ENCODE peak calls at places on chromosome 1, in eight cellular contexts. C is K562, P is tibial nerve, Z is spleen, U is adrenal gland, O is gastrocnemius medialis, Q is GM12891, B is testis. G is an unnamed sample.

GRCh38 chr1:61568460-61569211 is 156.3 kb downstream of the TM2D1 start:
- DNase-seq in B (no peak), Z (no peak), C (no peak), U (no peak), O (no peak), Q (no peak), P (no peak), G (no peak)

GRCh38 chr1:201593200-201593828 is 54.4 kb downstream of the NAV1 start:
- DNase-seq in U (peak; percentile 46), B (peak; percentile 40), O (peak; percentile 35), C (no peak), P (peak; percentile 62), Q (no peak), Z (peak; percentile 59), G (no peak)

GRCh38 chr1:78114034-78114956 is 68.5 kb downstream of the GIPC2 start:
- DNase-seq in O (peak; percentile 19), U (peak; percentile 63), C (peak; percentile 83), Q (peak; percentile 20), Z (no peak), B (peak; percentile 69), P (no peak), G (peak; percentile 83)

GRCh38 chr1:68571499-68571898 is 74.6 kb upstream of the DEPDC1 start:
- DNase-seq in Z (no peak), Q (no peak), O (no peak), U (no peak), B (no peak), P (no peak), C (no peak), G (no peak)

GRCh38 chr1:165481820-165482532 is 37.0 kb upstream of the RXRG start:
- DNase-seq in Q (no peak), U (peak; percentile 24), C (peak; percentile 21), Z (no peak), B (peak; percentile 41), P (no peak), O (no peak), G (no peak)

GRCh38 chr1:67987046-67987799 is 63.2 kb downstream of the DIRAS3 start:
- DNase-seq in Q (no peak), U (peak; percentile 43), B (no peak), Z (no peak), O (no peak), C (no peak), P (no peak), G (no peak)

GRCh38 chr1:228085287-228085926 is 2.9 kb downstream of the ARF1 start:
- DNase-seq in P (no peak), B (no peak), Z (peak; percentile 66), U (no peak), Q (no peak), O (no peak), C (peak; percentile 94), G (peak; percentile 78)

GRCh38 chr1:35886606-35887431 is 3.8 kb downstream of the AGO1 start:
- DNase-seq in B (no peak), P (no peak), C (peak; percentile 91), Z (no peak), U (no peak), O (no peak), Q (peak; percentile 29), G (peak; percentile 19)

GRCh38 chr1:93591833-93592635 is 89.6 kb downstream of the BCAR3 start:
- DNase-seq in C (peak; percentile 66), U (no peak), O (no peak), Z (peak; percentile 84), B (no peak), P (no peak), Q (peak; percentile 37), G (no peak)

GRCh38 chr1:65440322-65440864 is 19.9 kb downstream of the LEPR start:
- DNase-seq in O (no peak), Q (no peak), B (no peak), Z (no peak), P (no peak), U (no peak), C (peak; percentile 40), G (no peak)

GRCh38 chr1:47978486-47978885 is 18.7 kb downstream of the TRABD2B start:
- DNase-seq in Q (no peak), P (no peak), B (no peak), U (no peak), Z (no peak), O (no peak), C (no peak), G (no peak)

GRCh38 chr1:236025836-236026235 is 39.1 kb downstream of the NID1 start:
- DNase-seq in Z (no peak), Q (no peak), C (no peak), B (no peak), O (no peak), P (no peak), U (no peak), G (no peak)

GRCh38 chr1:6727535-6727934 is 25.9 kb upstream of the DNAJC11 start:
- DNase-seq in C (peak; percentile 83), U (peak; percentile 51), B (peak; percentile 59), O (no peak), Q (peak; percentile 47), Z (peak; percentile 80), P (no peak), G (peak; percentile 64)

GRCh38 chr1:3426956-3427535 is 27.4 kb upstream of the ARHGEF16 start:
- DNase-seq in Z (no peak), P (no peak), C (no peak), O (no peak), B (no peak), Q (no peak), U (no peak), G (no peak)

GRCh38 chr1:173506437-173506836 is 29.3 kb downstream of the PRDX6 start:
- DNase-seq in Q (no peak), Z (no peak), C (no peak), B (no peak), O (no peak), P (no peak), U (no peak), G (peak; percentile 19)

GRCh38 chr1:61531725-61532124 is 193.2 kb downstream of the TM2D1 start:
- DNase-seq in U (no peak), P (no peak), Q (no peak), C (no peak), B (no peak), O (no peak), Z (no peak), G (no peak)

GRCh38 chr1:64471724-64472276 is 1.9 kb downstream of the CACHD1 start:
- DNase-seq in Q (no peak), B (no peak), P (no peak), U (peak; percentile 14), C (no peak), Z (no peak), O (no peak), G (peak; percentile 39)

GRCh38 chr1:202571719-202572339 is 138.4 kb downstream of the SYT2 start:
- DNase-seq in B (no peak), Q (no peak), C (peak; percentile 72), O (no peak), Z (no peak), P (no peak), U (peak; percentile 22), G (peak; percentile 71)

DNA sequence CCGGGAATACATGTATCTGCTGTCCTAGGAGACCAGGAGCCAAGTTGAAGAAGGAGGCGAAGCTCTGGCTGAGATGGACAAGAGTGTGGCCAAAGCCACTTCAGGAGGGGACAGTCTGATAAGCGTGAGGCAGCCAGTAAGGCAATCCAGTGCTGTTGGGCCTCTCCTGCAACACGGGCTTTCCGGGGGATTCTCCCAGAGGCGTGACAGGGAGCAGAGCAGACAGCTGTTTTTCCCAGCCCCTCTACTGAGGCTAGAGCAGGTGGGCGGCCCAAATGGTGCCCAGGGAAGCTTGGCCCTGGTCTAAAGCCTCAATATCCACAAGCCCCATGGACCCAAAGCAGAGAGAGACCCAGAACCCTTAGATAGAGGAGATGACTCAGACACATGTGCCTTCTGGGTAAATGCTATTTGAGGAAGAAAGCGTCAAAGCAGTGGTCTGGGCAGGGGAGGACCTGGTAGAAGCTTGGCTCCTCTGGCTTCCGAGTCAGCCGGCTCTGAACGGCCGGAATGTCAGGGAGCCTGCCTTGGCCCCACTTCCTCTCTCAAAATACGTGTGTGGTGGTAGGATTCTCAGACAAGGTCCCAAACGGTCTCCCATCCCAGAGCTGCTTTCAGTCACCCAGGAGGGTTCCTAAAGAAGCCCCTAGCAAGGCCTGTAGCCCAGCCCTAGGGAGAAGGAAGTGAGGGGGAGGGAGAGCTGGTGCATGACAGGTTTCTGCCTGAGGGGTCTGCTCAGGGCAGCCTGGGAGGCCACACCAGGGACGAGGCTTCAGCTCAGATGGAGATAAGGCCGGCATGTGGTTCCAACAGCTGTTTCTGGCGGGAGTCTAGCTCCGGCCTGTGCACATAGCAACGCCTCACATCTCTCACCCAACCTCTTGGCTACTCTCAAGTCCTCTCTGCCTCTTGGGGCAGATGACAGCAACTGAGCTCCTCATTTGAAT is 28.9 kb downstream of the PIK3C2B start:
- DNase-seq in P (no peak), O (no peak), U (no peak), Q (peak; percentile 50), C (peak; percentile 73), B (no peak), Z (no peak), G (peak; percentile 32)
- TF ChIP-seq POLR2A in P (no peak), O (no peak), U (no peak), Q (no peak), C (no peak), B (no peak), Z (no peak), G (no peak)

GRCh38 chr1:27772932-27773731 is at the start of gene STX12:
- DNase-seq in U (peak; percentile 99), Z (peak; percentile 99), P (peak; percentile 98), C (peak; percentile 99), B (peak; percentile 98), Q (peak; percentile 87), O (peak; percentile 93), G (peak; percentile 94)
- TF ChIP-seq POLR2A in U (peak; percentile 81), Z (no peak), P (peak; percentile 90), C (peak; percentile 86), B (peak; percentile 70), Q (no peak), O (peak; percentile 87), G (peak; percentile 69)

GRCh38 chr1:156498447-156499193 is 2.0 kb downstream of the MEF2D start:
- DNase-seq in P (no peak), C (peak; percentile 62), U (peak; percentile 74), Z (peak; percentile 89), O (no peak), Q (no peak), B (peak; percentile 67), G (peak; percentile 24)
- TF ChIP-seq POLR2A in P (no peak), C (no peak), U (no peak), Z (no peak), O (no peak), Q (no peak), B (no peak), G (no peak)

DNA sequence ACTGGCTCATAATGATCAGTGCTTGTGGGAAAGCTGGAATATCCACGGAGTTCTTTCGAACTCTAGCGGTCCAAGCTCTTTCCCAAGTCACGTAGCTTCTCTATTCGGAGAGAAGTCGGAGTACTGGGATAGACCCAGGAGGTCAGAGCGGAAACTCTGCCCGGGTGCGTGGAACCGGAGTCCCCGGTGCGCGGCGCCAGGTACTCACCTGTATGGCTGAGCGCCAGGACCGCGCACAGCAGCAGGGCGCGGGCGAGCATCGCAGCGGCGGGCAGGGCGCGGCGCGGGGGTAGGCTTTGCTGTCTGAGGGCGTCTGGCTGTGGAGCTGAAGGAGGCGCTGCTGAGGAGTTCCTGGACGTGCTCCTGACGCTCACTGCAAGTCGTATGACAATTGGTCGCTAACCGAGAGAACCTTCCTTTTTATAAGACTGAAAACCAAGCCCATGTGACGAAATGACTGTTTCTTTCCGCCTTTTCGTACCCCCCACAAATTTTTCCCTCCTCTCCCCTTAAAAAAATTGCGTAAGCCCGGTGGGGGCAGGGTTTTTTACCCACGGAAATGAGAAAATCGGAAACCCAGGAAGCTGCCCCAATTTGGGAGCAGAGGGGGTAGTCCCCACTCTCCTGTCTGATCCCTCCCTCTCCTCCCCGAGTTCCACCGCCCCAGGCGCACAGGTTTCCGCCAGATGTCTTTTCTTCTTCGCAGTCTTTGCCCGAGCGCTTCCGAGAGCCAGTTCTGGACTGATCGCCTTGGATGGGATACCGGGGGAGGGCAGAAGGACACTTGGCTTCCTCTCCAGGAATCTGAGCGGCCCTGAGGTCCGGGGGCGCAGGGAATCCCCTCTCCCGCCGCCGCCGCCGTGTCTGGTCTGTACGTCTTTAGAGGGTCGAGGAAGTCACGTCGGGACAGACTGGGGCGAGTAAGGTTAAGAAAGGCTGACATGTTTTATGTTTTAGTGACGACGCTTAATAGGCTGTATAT is at the start of gene PTGS2:
- DNase-seq in B (peak; percentile 86), Q (peak; percentile 42), P (peak; percentile 56), C (peak; percentile 8), O (peak; percentile 43), Z (peak; percentile 89), U (peak; percentile 35), G (peak; percentile 90)
- TF ChIP-seq POLR2A in B (no peak), Q (no peak), P (peak; percentile 35), C (no peak), O (peak; percentile 34), Z (no peak), U (no peak), G (peak; percentile 84)